ENCODE peak calls at places on chromosomes 6 and 20, in seven cellular contexts. S is spleen; O is activated CD4-positive, alpha-beta T cell treated with anti-CD3 and anti-CD28 coated beads for 4 hours; X is iPS-NIHi11; E is non-pigmented ciliary epithelial cell; F is CD8-positive, alpha-beta memory T cell; T is cardiac fibroblast. V is an unnamed sample.

GRCh38 chr6:8492536-8493125 is 57.3 kb upstream of the SLC35B3 start:
- DNase-seq in E (no peak), S (no peak), F (no peak), T (no peak), X (no peak), O (no peak), V (no peak)

GRCh38 chr6:42539135-42539534 is 24.7 kb upstream of the UBR2 start:
- DNase-seq in S (no peak), F (no peak), O (no peak), X (no peak), T (no peak), E (no peak), V (no peak)

GRCh38 chr20:36975085-36975829 is 23.7 kb upstream of the SAMHD1 start:
- DNase-seq in S (no peak), F (peak), O (peak), E (no peak), T (no peak), X (no peak), V (no peak)

GRCh38 chr20:53011640-53012039 is 39.5 kb downstream of the TSHZ2 start:
- DNase-seq in X (no peak), E (no peak), O (no peak), T (no peak), F (no peak), S (no peak), V (no peak)

GRCh38 chr6:16885411-16886160 is 124.3 kb upstream of the ATXN1 start:
- DNase-seq in S (no peak), O (no peak), F (no peak), E (no peak), T (no peak), X (no peak), V (no peak)

GRCh38 chr6:113786168-113786567 is 71.0 kb upstream of the MARCKS start:
- DNase-seq in X (no peak), F (no peak), O (no peak), S (no peak), T (no peak), E (no peak), V (no peak)

GRCh38 chr6:152863618-152864326 is 113.2 kb downstream of the VIP start:
- DNase-seq in O (peak), E (peak), T (peak), S (no peak), F (peak), X (peak), V (no peak)

GRCh38 chr6:11200356-11200755 is 32.1 kb downstream of the NEDD9 start:
- DNase-seq in X (no peak), F (no peak), E (no peak), O (no peak), T (no peak), S (no peak), V (no peak)

GRCh38 chr6:98995116-98995515 is 47.4 kb upstream of the FBXL4 start:
- DNase-seq in O (no peak), F (no peak), E (no peak), S (no peak), X (no peak), T (no peak), V (no peak)

GRCh38 chr6:165915022-165915770 is 252.2 kb upstream of the PDE10A start:
- DNase-seq in T (no peak), F (no peak), S (no peak), E (no peak), O (no peak), X (no peak), V (no peak)

GRCh38 chr6:142946924-142947701 is 2.1 kb upstream of the HIVEP2 start:
- DNase-seq in X (peak), F (peak), E (no peak), T (peak), S (peak), O (peak), V (peak)

GRCh38 chr6:5752282-5752681 is 254.4 kb downstream of the NRN1 start:
- DNase-seq in S (no peak), X (peak), T (peak), F (no peak), E (peak), O (no peak), V (no peak)

GRCh38 chr20:62642666-62643520 is 590 bp downstream of the SLCO4A1 start:
- DNase-seq in S (peak), F (peak), T (no peak), O (peak), E (no peak), X (peak), V (no peak)

GRCh38 chr6:101208152-101208551 is 185.4 kb upstream of the GRIK2 start:
- DNase-seq in E (no peak), X (no peak), F (no peak), S (no peak), T (no peak), O (no peak), V (no peak)

GRCh38 chr6:98944598-98945011 is 3.1 kb downstream of the FBXL4 start:
- DNase-seq in O (no peak), F (no peak), S (no peak), E (no peak), T (peak), X (no peak), V (no peak)

GRCh38 chr6:43494321-43494720 is 15.8 kb downstream of the LRRC73 start:
- DNase-seq in F (no peak), E (no peak), T (no peak), S (no peak), O (no peak), X (no peak), V (no peak)

GRCh38 chr20:35297153-35297552 is 4.9 kb upstream of the FAM83C start:
- DNase-seq in X (no peak), O (no peak), E (no peak), F (no peak), S (peak), T (peak), V (no peak)

GRCh38 chr6:167141667-167142432 is 15.9 kb downstream of the GPR31 start:
- DNase-seq in F (peak), S (peak), E (no peak), X (peak), T (peak), O (peak), V (no peak)

V was measured in type B pancreatic cell.